ENCODE peak calls at places on chromosomes 4 and X, in seven cellular contexts. G is pancreas; O is brain microvascular endothelial cell; Y is NCI-H187; Z is activated T-helper 1 cell treated with anti-CD3 and anti-CD28 coated beads, Interleukin-2, amount 50 U/mL, for 16 hours; F is Calu3; U is lower lobe of right lung. L is an unnamed sample.

GRCh38 chrX:40644175-40644574 is 3.2 kb downstream of the CXorf38 start:
- DNase-seq in O (peak; percentile 2), Z (no peak), F (no peak), G (no peak), Y (no peak), U (no peak), L (no peak)

GRCh38 chr4:577499-578450 is 1.7 kb upstream of the TMEM271 start:
- DNase-seq in U (no peak), G (no peak), F (peak; percentile 28), Y (no peak), Z (no peak), O (no peak), L (no peak)

GRCh38 chrX:45758319-45758718 is 557.6 kb upstream of the DIPK2B start:
- DNase-seq in U (no peak), Y (no peak), O (peak; percentile 81), Z (no peak), G (no peak), F (no peak), L (peak; percentile 59)

GRCh38 chr4:15253346-15253745 is 174.5 kb upstream of the C1QTNF7 start:
- DNase-seq in Z (no peak), F (no peak), Y (no peak), O (no peak), G (no peak), U (no peak), L (no peak)

GRCh38 chrX:21985332-21985777 is 44.8 kb downstream of the SMS start:
- DNase-seq in U (no peak), G (no peak), F (peak; percentile 66), Y (peak; percentile 55), Z (peak; percentile 38), O (peak; percentile 82), L (peak; percentile 20)

GRCh38 chr4:152640058-152640921 is 39.5 kb downstream of the TMEM154 start:
- DNase-seq in U (no peak), Y (no peak), G (no peak), Z (no peak), F (no peak), O (no peak), L (peak; percentile 15)

GRCh38 chrX:20513185-20513584 is 246.5 kb upstream of the RPS6KA3 start:
- DNase-seq in U (no peak), F (no peak), O (no peak), Y (no peak), Z (no peak), G (no peak), L (no peak)

GRCh38 chr4:139890810-139891209 is 225.2 kb downstream of the MGST2 start:
- DNase-seq in G (no peak), O (no peak), Y (no peak), Z (no peak), F (no peak), U (no peak), L (no peak)

GRCh38 chr4:83114576-83114975 is at the start of gene PLAC8:
- DNase-seq in G (no peak), U (no peak), F (no peak), Y (no peak), O (no peak), Z (no peak), L (no peak)

GRCh38 chrX:149982310-149982709 is 44.0 kb upstream of the EOLA2 start:
- DNase-seq in Z (no peak), G (no peak), O (no peak), Y (no peak), F (no peak), U (no peak), L (peak; percentile 15)

L was measured in HS-27A.